ENCODE peak calls at places on chromosomes 2 and 18, in five cellular contexts. One of them, this sample, is unnamed.

GRCh38 chr18:9986156-9986930 is 72.5 kb downstream of the VAPA start:
- DNase-seq in naive thymus-derived CD8-positive, alpha-beta T cell: no peak
- DNase-seq in skeletal muscle cell: no peak
- DNase-seq in OCI-M1: no peak
- DNase-seq in amniotic stem cell: no peak
- DNase-seq in this sample: no peak

GRCh38 chr2:217305882-217306281 is 446.0 kb upstream of the TNP1 start:
- DNase-seq in OCI-M1: no peak
- DNase-seq in amniotic stem cell: no peak
- DNase-seq in skeletal muscle cell: no peak
- DNase-seq in naive thymus-derived CD8-positive, alpha-beta T cell: no peak
- DNase-seq in this sample: no peak

GRCh38 chr2:241892299-241893137 is 23.0 kb downstream of the RTP5 start:
- DNase-seq in OCI-M1: peak; percentile 80
- DNase-seq in skeletal muscle cell: peak; percentile 52
- DNase-seq in amniotic stem cell: no peak
- DNase-seq in naive thymus-derived CD8-positive, alpha-beta T cell: no peak
- DNase-seq in this sample: no peak

GRCh38 chr18:621181-621580 is 24.4 kb downstream of the CLUL1 start:
- DNase-seq in skeletal muscle cell: no peak
- DNase-seq in amniotic stem cell: no peak
- DNase-seq in naive thymus-derived CD8-positive, alpha-beta T cell: no peak
- DNase-seq in OCI-M1: no peak
- DNase-seq in this sample: no peak

GRCh38 chr2:155747531-155747930 is 585.0 kb downstream of the NR4A2 start:
- DNase-seq in OCI-M1: no peak
- DNase-seq in naive thymus-derived CD8-positive, alpha-beta T cell: no peak
- DNase-seq in skeletal muscle cell: no peak
- DNase-seq in amniotic stem cell: no peak
- DNase-seq in this sample: no peak

GRCh38 chr18:57434177-57434535 is 1.0 kb upstream of the ONECUT2 start:
- DNase-seq in OCI-M1: peak; percentile 52
- DNase-seq in naive thymus-derived CD8-positive, alpha-beta T cell: no peak
- DNase-seq in amniotic stem cell: no peak
- DNase-seq in skeletal muscle cell: no peak
- DNase-seq in this sample: no peak

GRCh38 chr2:157056200-157056676 is 201.3 kb upstream of the GALNT5 start:
- DNase-seq in skeletal muscle cell: peak; percentile 28
- DNase-seq in amniotic stem cell: no peak
- DNase-seq in OCI-M1: peak; percentile 78
- DNase-seq in naive thymus-derived CD8-positive, alpha-beta T cell: no peak
- DNase-seq in this sample: no peak

GRCh38 chr18:51165296-51165695 is 32.2 kb downstream of the MEX3C start:
- DNase-seq in amniotic stem cell: no peak
- DNase-seq in skeletal muscle cell: no peak
- DNase-seq in OCI-M1: no peak
- DNase-seq in naive thymus-derived CD8-positive, alpha-beta T cell: no peak
- DNase-seq in this sample: no peak

GRCh38 chr18:46253498-46253897 is 149.3 kb downstream of the HAUS1 start:
- DNase-seq in OCI-M1: no peak
- DNase-seq in skeletal muscle cell: no peak
- DNase-seq in amniotic stem cell: no peak
- DNase-seq in naive thymus-derived CD8-positive, alpha-beta T cell: no peak
- DNase-seq in this sample: no peak

GRCh38 chr2:127612111-127612822 is 33.7 kb upstream of the GPR17 start:
- DNase-seq in naive thymus-derived CD8-positive, alpha-beta T cell: no peak
- DNase-seq in skeletal muscle cell: no peak
- DNase-seq in amniotic stem cell: no peak
- DNase-seq in OCI-M1: no peak
- DNase-seq in this sample: no peak

GRCh38 chr2:239757154-239757760 is 267.9 kb downstream of the NDUFA10 start:
- DNase-seq in OCI-M1: no peak
- DNase-seq in naive thymus-derived CD8-positive, alpha-beta T cell: no peak
- DNase-seq in skeletal muscle cell: no peak
- DNase-seq in amniotic stem cell: no peak
- DNase-seq in this sample: peak; percentile 56

This sample was measured in NB4.